ENCODE peak calls at places on chromosomes 3 and 15, in four cellular contexts. One of them, this sample, is unnamed.

GRCh38 chr3:160941885-160942494 is 163.2 kb downstream of the B3GALNT1 start:
- DNase-seq in ovary: peak; percentile 25
- DNase-seq in germinal center: peak; percentile 50
- DNase-seq in A549: peak; percentile 65
- DNase-seq in this sample: peak; percentile 26

GRCh38 chr3:13262493-13263211 is 157.5 kb downstream of the NUP210 start:
- DNase-seq in ovary: no peak
- DNase-seq in germinal center: no peak
- DNase-seq in A549: peak; percentile 50
- DNase-seq in this sample: no peak

GRCh38 chr15:25863067-25863967 is at the start of gene ATP10A:
- DNase-seq in ovary: no peak
- DNase-seq in germinal center: no peak
- DNase-seq in A549: peak; percentile 29
- DNase-seq in this sample: no peak

GRCh38 chr3:158742861-158743260 is 10.6 kb upstream of the RARRES1 start:
- DNase-seq in ovary: no peak
- DNase-seq in germinal center: no peak
- DNase-seq in A549: no peak
- DNase-seq in this sample: no peak

GRCh38 chr15:63476229-63476632 is 28.2 kb upstream of the USP3 start:
- DNase-seq in ovary: no peak
- DNase-seq in germinal center: no peak
- DNase-seq in A549: peak; percentile 98
- DNase-seq in this sample: no peak

GRCh38 chr3:118972974-118973373 is 61.7 kb downstream of the IGSF11 start:
- DNase-seq in ovary: no peak
- DNase-seq in germinal center: no peak
- DNase-seq in A549: no peak
- DNase-seq in this sample: no peak

GRCh38 chr3:50268703-50269451 is at the start of gene SEMA3B:
- DNase-seq in ovary: peak; percentile 62
- DNase-seq in germinal center: no peak
- DNase-seq in A549: peak; percentile 73
- DNase-seq in this sample: no peak

GRCh38 chr3:149717391-149718056 is 34.8 kb downstream of the COMMD2 start:
- DNase-seq in ovary: peak; percentile 42
- DNase-seq in germinal center: peak; percentile 7
- DNase-seq in A549: peak; percentile 83
- DNase-seq in this sample: peak; percentile 24

GRCh38 chr15:62444104-62445027 is 279.3 kb upstream of the C2CD4B start:
- DNase-seq in ovary: no peak
- DNase-seq in germinal center: no peak
- DNase-seq in A549: no peak
- DNase-seq in this sample: no peak

GRCh38 chr15:72961326-72961725 is 90.9 kb upstream of the NEO1 start:
- DNase-seq in ovary: no peak
- DNase-seq in germinal center: no peak
- DNase-seq in A549: no peak
- DNase-seq in this sample: no peak

GRCh38 chr15:60682615-60683014 is 203.7 kb upstream of the ICE2 start:
- DNase-seq in ovary: peak; percentile 32
- DNase-seq in germinal center: no peak
- DNase-seq in A549: no peak
- DNase-seq in this sample: no peak

GRCh38 chr3:160886421-160886820 is 130.4 kb downstream of the PPM1L start:
- DNase-seq in ovary: no peak
- DNase-seq in germinal center: no peak
- DNase-seq in A549: no peak
- DNase-seq in this sample: no peak

GRCh38 chr3:167813169-167814123 is 77.9 kb downstream of the SERPINI1 start:
- DNase-seq in ovary: no peak
- DNase-seq in germinal center: no peak
- DNase-seq in A549: peak; percentile 62
- DNase-seq in this sample: no peak

GRCh38 chr3:13420817-13421755 is 964 bp upstream of the NUP210 start:
- DNase-seq in ovary: no peak
- DNase-seq in germinal center: peak; percentile 61
- DNase-seq in A549: no peak
- DNase-seq in this sample: peak; percentile 31

GRCh38 chr3:1808590-1808989 is 290.1 kb upstream of the CNTN4 start:
- DNase-seq in ovary: no peak
- DNase-seq in germinal center: no peak
- DNase-seq in A549: no peak
- DNase-seq in this sample: no peak

GRCh38 chr15:49084285-49084570 is 38.0 kb upstream of the SECISBP2L start:
- DNase-seq in ovary: no peak
- DNase-seq in germinal center: no peak
- DNase-seq in A549: no peak
- DNase-seq in this sample: no peak

GRCh38 chr3:134464693-134465385 is 20.9 kb downstream of the ANAPC13 start:
- DNase-seq in ovary: no peak
- DNase-seq in germinal center: no peak
- DNase-seq in A549: no peak
- DNase-seq in this sample: no peak

GRCh38 chr15:68330911-68331310 is 53.4 kb downstream of the FEM1B start:
- DNase-seq in ovary: no peak
- DNase-seq in germinal center: no peak
- DNase-seq in A549: no peak
- DNase-seq in this sample: no peak

GRCh38 chr3:21795152-21795837 is 44.3 kb upstream of the ZNF385D start:
- DNase-seq in ovary: no peak
- DNase-seq in germinal center: no peak
- DNase-seq in A549: no peak
- DNase-seq in this sample: no peak

GRCh38 chr3:97228966-97229365 is 414.6 kb downstream of the EPHA6 start:
- DNase-seq in ovary: no peak
- DNase-seq in germinal center: no peak
- DNase-seq in A549: no peak
- DNase-seq in this sample: no peak

GRCh38 chr3:53084310-53085001 is 38.6 kb upstream of the SFMBT1 start:
- DNase-seq in ovary: no peak
- DNase-seq in germinal center: no peak
- DNase-seq in A549: no peak
- DNase-seq in this sample: no peak

GRCh38 chr3:5310509-5310908 is 123.0 kb downstream of the EDEM1 start:
- DNase-seq in ovary: no peak
- DNase-seq in germinal center: no peak
- DNase-seq in A549: no peak
- DNase-seq in this sample: no peak

GRCh38 chr15:70523192-70523591 is 240.2 kb downstream of the UACA start:
- DNase-seq in ovary: no peak
- DNase-seq in germinal center: no peak
- DNase-seq in A549: no peak
- DNase-seq in this sample: no peak

GRCh38 chr3:170111147-170111771 is 70.3 kb downstream of the PHC3 start:
- DNase-seq in ovary: no peak
- DNase-seq in germinal center: no peak
- DNase-seq in A549: no peak
- DNase-seq in this sample: no peak

GRCh38 chr3:176919836-176920760 is 277.2 kb downstream of the TBL1XR1 start:
- DNase-seq in ovary: peak; percentile 10
- DNase-seq in germinal center: no peak
- DNase-seq in A549: peak; percentile 7
- DNase-seq in this sample: no peak

GRCh38 chr3:190044974-190045373 is 75.7 kb downstream of the P3H2 start:
- DNase-seq in ovary: no peak
- DNase-seq in germinal center: no peak
- DNase-seq in A549: no peak
- DNase-seq in this sample: no peak

GRCh38 chr15:83352124-83352523 is 67.7 kb upstream of the BNC1 start:
- DNase-seq in ovary: no peak
- DNase-seq in germinal center: no peak
- DNase-seq in A549: peak; percentile 18
- DNase-seq in this sample: no peak

GRCh38 chr15:100206643-100207042 is 135.1 kb downstream of the ADAMTS17 start:
- DNase-seq in ovary: no peak
- DNase-seq in germinal center: no peak
- DNase-seq in A549: no peak
- DNase-seq in this sample: no peak

GRCh38 chr15:43253431-43254403 is 13.0 kb downstream of the TGM5 start:
- DNase-seq in ovary: no peak
- DNase-seq in germinal center: peak; percentile 38
- DNase-seq in A549: no peak
- DNase-seq in this sample: no peak

GRCh38 chr15:92377083-92377789 is 16.4 kb upstream of the ST8SIA2 start:
- DNase-seq in ovary: no peak
- DNase-seq in germinal center: no peak
- DNase-seq in A549: peak; percentile 47
- DNase-seq in this sample: no peak

GRCh38 chr3:172341482-172342059 is 106.7 kb downstream of the GHSR start:
- DNase-seq in ovary: no peak
- DNase-seq in germinal center: peak; percentile 38
- DNase-seq in A549: peak; percentile 60
- DNase-seq in this sample: peak; percentile 13

GRCh38 chr3:123584284-123584987 is 417 bp downstream of the HACD2 start:
- DNase-seq in ovary: peak; percentile 57
- DNase-seq in germinal center: peak; percentile 55
- DNase-seq in A549: no peak
- DNase-seq in this sample: peak; percentile 13

GRCh38 chr15:44194397-44195150 is 497 bp downstream of the FRMD5 start:
- DNase-seq in ovary: no peak
- DNase-seq in germinal center: peak; percentile 54
- DNase-seq in A549: peak; percentile 48
- DNase-seq in this sample: no peak

GRCh38 chr3:60770532-60770931 is 480.7 kb downstream of the FHIT start:
- DNase-seq in ovary: no peak
- DNase-seq in germinal center: no peak
- DNase-seq in A549: no peak
- DNase-seq in this sample: no peak

GRCh38 chr3:115100172-115100571 is 46.9 kb downstream of the ZBTB20 start:
- DNase-seq in ovary: no peak
- DNase-seq in germinal center: no peak
- DNase-seq in A549: peak; percentile 52
- DNase-seq in this sample: no peak

GRCh38 chr15:79475312-79475711 is 43.2 kb downstream of the MINAR1 start:
- DNase-seq in ovary: no peak
- DNase-seq in germinal center: no peak
- DNase-seq in A549: no peak
- DNase-seq in this sample: no peak

GRCh38 chr3:11328196-11328945 is 56.2 kb downstream of the ATG7 start:
- DNase-seq in ovary: no peak
- DNase-seq in germinal center: no peak
- DNase-seq in A549: no peak
- DNase-seq in this sample: no peak

GRCh38 chr3:128278761-128279593 is 125.7 kb downstream of the EEFSEC start:
- DNase-seq in ovary: peak; percentile 90
- DNase-seq in germinal center: no peak
- DNase-seq in A549: no peak
- DNase-seq in this sample: no peak

This sample was measured in GM19239.